ENCODE peak calls at places on chromosomes 13 and 19, in ten cellular contexts. One of them, this sample, is unnamed.

GRCh38 chr19:3283246-3283751 is 58.8 kb downstream of the CELF5 start:
- DNase-seq in DND-41: no peak
- DNase-seq in neural progenitor cell: no peak
- DNase-seq in GM23338: no peak
- DNase-seq in H9: no peak
- DNase-seq in hepatocyte: no peak
- DNase-seq in fibroblast of lung: no peak
- DNase-seq in PC-3: no peak
- DNase-seq in mammary epithelial cell: no peak
- DNase-seq in IMR-90: no peak
- DNase-seq in this sample: no peak

GRCh38 chr13:61695147-61695546 is 279.5 kb upstream of the PCDH20 start:
- DNase-seq in hepatocyte: no peak
- DNase-seq in GM23338: no peak
- DNase-seq in PC-3: peak
- DNase-seq in fibroblast of lung: peak
- DNase-seq in DND-41: no peak
- DNase-seq in neural progenitor cell: no peak
- DNase-seq in IMR-90: no peak
- DNase-seq in mammary epithelial cell: no peak
- DNase-seq in H9: no peak
- DNase-seq in this sample: no peak

GRCh38 chr13:51607165-51607564 is 22.9 kb downstream of the WDFY2 start:
- DNase-seq in GM23338: no peak
- DNase-seq in IMR-90: no peak
- DNase-seq in mammary epithelial cell: no peak
- DNase-seq in DND-41: no peak
- DNase-seq in PC-3: no peak
- DNase-seq in fibroblast of lung: no peak
- DNase-seq in hepatocyte: no peak
- DNase-seq in H9: no peak
- DNase-seq in neural progenitor cell: no peak
- DNase-seq in this sample: no peak

GRCh38 chr19:1813837-1814217 is 1.8 kb upstream of the ATP8B3 start:
- DNase-seq in fibroblast of lung: no peak
- DNase-seq in mammary epithelial cell: no peak
- DNase-seq in DND-41: no peak
- DNase-seq in H9: no peak
- DNase-seq in neural progenitor cell: no peak
- DNase-seq in PC-3: no peak
- DNase-seq in hepatocyte: no peak
- DNase-seq in IMR-90: no peak
- DNase-seq in GM23338: no peak
- DNase-seq in this sample: no peak

GRCh38 chr19:29596080-29596479 is 10.0 kb upstream of the POP4 start:
- DNase-seq in H9: no peak
- DNase-seq in neural progenitor cell: no peak
- DNase-seq in IMR-90: no peak
- DNase-seq in GM23338: no peak
- DNase-seq in DND-41: no peak
- DNase-seq in PC-3: peak
- DNase-seq in mammary epithelial cell: no peak
- DNase-seq in hepatocyte: no peak
- DNase-seq in fibroblast of lung: no peak
- DNase-seq in this sample: no peak

GRCh38 chr13:39040206-39040605 is 1.9 kb downstream of the NHLRC3 start:
- DNase-seq in DND-41: no peak
- DNase-seq in fibroblast of lung: no peak
- DNase-seq in PC-3: no peak
- DNase-seq in H9: no peak
- DNase-seq in IMR-90: no peak
- DNase-seq in mammary epithelial cell: no peak
- DNase-seq in hepatocyte: no peak
- DNase-seq in neural progenitor cell: no peak
- DNase-seq in GM23338: no peak
- DNase-seq in this sample: no peak

GRCh38 chr19:45569619-45570421 is 14.8 kb downstream of the OPA3 start:
- DNase-seq in PC-3: peak
- DNase-seq in neural progenitor cell: peak
- DNase-seq in mammary epithelial cell: no peak
- DNase-seq in H9: peak
- DNase-seq in hepatocyte: peak
- DNase-seq in GM23338: peak
- DNase-seq in fibroblast of lung: peak
- DNase-seq in DND-41: peak
- DNase-seq in IMR-90: no peak
- DNase-seq in this sample: peak

GRCh38 chr13:77909827-77910226 is 8.8 kb downstream of the EDNRB start:
- DNase-seq in PC-3: no peak
- DNase-seq in DND-41: no peak
- DNase-seq in neural progenitor cell: no peak
- DNase-seq in hepatocyte: no peak
- DNase-seq in H9: no peak
- DNase-seq in fibroblast of lung: no peak
- DNase-seq in mammary epithelial cell: no peak
- DNase-seq in IMR-90: no peak
- DNase-seq in GM23338: no peak
- DNase-seq in this sample: no peak

GRCh38 chr13:69306766-69307165 is 800.9 kb upstream of the ATXN8OS start:
- DNase-seq in PC-3: no peak
- DNase-seq in fibroblast of lung: no peak
- DNase-seq in neural progenitor cell: no peak
- DNase-seq in IMR-90: no peak
- DNase-seq in DND-41: no peak
- DNase-seq in mammary epithelial cell: no peak
- DNase-seq in hepatocyte: no peak
- DNase-seq in H9: no peak
- DNase-seq in GM23338: peak
- DNase-seq in this sample: no peak

GRCh38 chr19:2239771-2240770 is 3.4 kb downstream of the SF3A2 start:
- DNase-seq in H9: no peak
- DNase-seq in mammary epithelial cell: no peak
- DNase-seq in PC-3: no peak
- DNase-seq in neural progenitor cell: peak
- DNase-seq in hepatocyte: no peak
- DNase-seq in IMR-90: peak
- DNase-seq in GM23338: peak
- DNase-seq in fibroblast of lung: peak
- DNase-seq in DND-41: peak
- DNase-seq in this sample: no peak

GRCh38 chr19:10961073-10961762 is 388 bp downstream of the SMARCA4 start:
- DNase-seq in GM23338: peak
- DNase-seq in PC-3: peak
- DNase-seq in mammary epithelial cell: no peak
- DNase-seq in DND-41: no peak
- DNase-seq in neural progenitor cell: peak
- DNase-seq in IMR-90: no peak
- DNase-seq in H9: peak
- DNase-seq in fibroblast of lung: peak
- DNase-seq in hepatocyte: no peak
- DNase-seq in this sample: peak

GRCh38 chr19:19602136-19602712 is 16.3 kb downstream of the PBX4 start:
- DNase-seq in IMR-90: no peak
- DNase-seq in H9: no peak
- DNase-seq in hepatocyte: no peak
- DNase-seq in neural progenitor cell: no peak
- DNase-seq in fibroblast of lung: no peak
- DNase-seq in GM23338: no peak
- DNase-seq in PC-3: no peak
- DNase-seq in DND-41: no peak
- DNase-seq in mammary epithelial cell: no peak
- DNase-seq in this sample: peak

GRCh38 chr13:77980592-77980991 is 62.0 kb upstream of the EDNRB start:
- DNase-seq in GM23338: no peak
- DNase-seq in IMR-90: peak
- DNase-seq in mammary epithelial cell: peak
- DNase-seq in H9: no peak
- DNase-seq in neural progenitor cell: peak
- DNase-seq in fibroblast of lung: peak
- DNase-seq in DND-41: no peak
- DNase-seq in PC-3: peak
- DNase-seq in hepatocyte: peak
- DNase-seq in this sample: peak

DNA sequence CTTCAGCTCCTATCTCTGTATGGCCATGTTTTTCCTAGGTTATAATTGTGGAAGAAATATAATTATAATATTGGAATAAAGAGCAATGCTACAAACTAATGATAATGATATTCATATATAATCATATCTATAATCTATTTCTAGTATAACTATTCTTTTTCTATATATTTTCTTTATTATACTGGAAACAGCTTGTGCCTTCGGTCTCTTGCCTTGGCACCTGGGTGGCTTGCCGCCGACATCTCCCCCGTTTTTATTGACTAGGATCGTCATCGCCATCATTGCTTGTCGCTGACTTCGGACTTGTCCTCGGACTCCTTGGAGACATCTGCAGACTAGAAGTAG is 24.2 kb downstream of the ZNF763 start:
- DNase-seq in GM23338: no peak
- DNase-seq in fibroblast of lung: no peak
- DNase-seq in DND-41: no peak
- DNase-seq in neural progenitor cell: no peak
- DNase-seq in PC-3: no peak
- DNase-seq in hepatocyte: no peak
- DNase-seq in IMR-90: no peak
- DNase-seq in H9: no peak
- DNase-seq in mammary epithelial cell: no peak
- DNase-seq in this sample: no peak
- TF ChIP-seq CTCF in GM23338: no peak
- TF ChIP-seq CTCF in fibroblast of lung: no peak
- TF ChIP-seq CTCF in DND-41: no peak
- TF ChIP-seq CTCF in neural progenitor cell: no peak
- TF ChIP-seq CTCF in PC-3: no peak
- TF ChIP-seq CTCF in hepatocyte: no peak
- TF ChIP-seq CTCF in IMR-90: no peak
- TF ChIP-seq CTCF in H9: no peak
- TF ChIP-seq CTCF in mammary epithelial cell: no peak
- TF ChIP-seq CTCF in this sample: peak

DNA sequence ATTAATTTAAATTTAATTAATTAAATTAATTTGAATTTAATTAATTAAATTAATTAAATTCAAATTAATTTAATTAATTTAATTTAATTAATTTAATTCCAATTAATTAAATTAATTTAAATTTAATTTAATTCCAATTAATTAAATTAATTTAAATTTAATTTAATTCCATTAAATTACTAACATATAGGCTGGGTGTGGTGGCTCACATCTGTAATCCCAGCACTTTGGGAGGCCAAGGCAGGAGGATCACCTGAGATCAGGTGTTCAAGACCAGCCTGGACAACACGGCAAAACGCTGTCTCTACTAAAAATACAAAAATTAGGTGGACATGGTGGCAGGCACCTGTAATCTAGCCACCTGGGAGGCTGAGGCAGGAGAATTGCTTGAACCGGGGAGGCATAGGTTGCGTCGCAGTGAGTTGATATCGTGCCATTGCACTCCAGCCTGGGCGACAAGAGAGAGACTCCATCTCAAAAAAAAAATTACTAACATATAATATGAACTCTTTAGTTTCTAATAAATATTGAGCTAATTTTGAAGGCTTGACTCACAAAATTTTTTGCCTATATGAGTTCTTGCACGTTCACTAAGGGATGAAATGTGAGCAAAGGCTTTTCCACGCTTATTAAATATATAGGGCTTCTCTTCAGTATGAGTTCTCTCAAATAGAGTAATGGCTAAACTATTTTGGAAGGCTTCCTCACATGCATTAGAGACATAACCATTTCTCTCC is 9.0 kb upstream of the USP29 start:
- DNase-seq in hepatocyte: no peak
- DNase-seq in fibroblast of lung: no peak
- DNase-seq in H9: no peak
- DNase-seq in DND-41: no peak
- DNase-seq in PC-3: no peak
- DNase-seq in GM23338: peak
- DNase-seq in mammary epithelial cell: no peak
- DNase-seq in IMR-90: no peak
- DNase-seq in neural progenitor cell: no peak
- DNase-seq in this sample: no peak
- H3K4me2 ChIP-seq in hepatocyte: no peak
- H3K4me2 ChIP-seq in fibroblast of lung: no peak
- H3K4me2 ChIP-seq in H9: no peak
- H3K4me2 ChIP-seq in DND-41: no peak
- H3K4me2 ChIP-seq in PC-3: no peak
- H3K4me2 ChIP-seq in GM23338: no peak
- H3K4me2 ChIP-seq in mammary epithelial cell: no peak
- H3K4me2 ChIP-seq in IMR-90: no peak
- H3K4me2 ChIP-seq in neural progenitor cell: no peak
- H3K4me2 ChIP-seq in this sample: no peak

GRCh38 chr19:49118565-49119410 is at the start of gene C19orf73:
- DNase-seq in neural progenitor cell: peak
- DNase-seq in mammary epithelial cell: peak
- DNase-seq in PC-3: peak
- DNase-seq in DND-41: peak
- DNase-seq in fibroblast of lung: peak
- DNase-seq in IMR-90: peak
- DNase-seq in H9: peak
- DNase-seq in hepatocyte: peak
- DNase-seq in GM23338: peak
- DNase-seq in this sample: peak
- TF ChIP-seq CTCF in neural progenitor cell: no peak
- TF ChIP-seq CTCF in mammary epithelial cell: no peak
- TF ChIP-seq CTCF in PC-3: no peak
- TF ChIP-seq CTCF in DND-41: peak
- TF ChIP-seq CTCF in fibroblast of lung: no peak
- TF ChIP-seq CTCF in IMR-90: no peak
- TF ChIP-seq CTCF in H9: no peak
- TF ChIP-seq CTCF in hepatocyte: no peak
- TF ChIP-seq CTCF in GM23338: no peak
- TF ChIP-seq CTCF in this sample: no peak

GRCh38 chr13:34748561-34748960 is 193.5 kb upstream of the NBEA start:
- DNase-seq in hepatocyte: no peak
- DNase-seq in fibroblast of lung: peak
- DNase-seq in H9: no peak
- DNase-seq in neural progenitor cell: no peak
- DNase-seq in DND-41: no peak
- DNase-seq in mammary epithelial cell: no peak
- DNase-seq in IMR-90: no peak
- DNase-seq in PC-3: no peak
- DNase-seq in GM23338: no peak
- DNase-seq in this sample: no peak

GRCh38 chr13:34751044-34751443 is 191.0 kb upstream of the NBEA start:
- DNase-seq in mammary epithelial cell: no peak
- DNase-seq in IMR-90: no peak
- DNase-seq in DND-41: no peak
- DNase-seq in neural progenitor cell: no peak
- DNase-seq in fibroblast of lung: no peak
- DNase-seq in hepatocyte: no peak
- DNase-seq in GM23338: no peak
- DNase-seq in PC-3: no peak
- DNase-seq in H9: no peak
- DNase-seq in this sample: no peak

GRCh38 chr13:34751492-34751891 is 190.6 kb upstream of the NBEA start:
- DNase-seq in GM23338: no peak
- DNase-seq in fibroblast of lung: no peak
- DNase-seq in DND-41: no peak
- DNase-seq in neural progenitor cell: no peak
- DNase-seq in PC-3: no peak
- DNase-seq in hepatocyte: no peak
- DNase-seq in H9: no peak
- DNase-seq in mammary epithelial cell: no peak
- DNase-seq in IMR-90: no peak
- DNase-seq in this sample: no peak

GRCh38 chr13:34749046-34749445 is 193.0 kb upstream of the NBEA start:
- DNase-seq in H9: no peak
- DNase-seq in neural progenitor cell: no peak
- DNase-seq in DND-41: no peak
- DNase-seq in hepatocyte: no peak
- DNase-seq in IMR-90: no peak
- DNase-seq in fibroblast of lung: no peak
- DNase-seq in GM23338: no peak
- DNase-seq in PC-3: no peak
- DNase-seq in mammary epithelial cell: no peak
- DNase-seq in this sample: no peak

GRCh38 chr13:34750078-34750703 is 191.9 kb upstream of the NBEA start:
- DNase-seq in H9: peak
- DNase-seq in hepatocyte: peak
- DNase-seq in DND-41: no peak
- DNase-seq in IMR-90: no peak
- DNase-seq in mammary epithelial cell: peak
- DNase-seq in PC-3: no peak
- DNase-seq in GM23338: peak
- DNase-seq in neural progenitor cell: peak
- DNase-seq in fibroblast of lung: peak
- DNase-seq in this sample: no peak
- H3K4me2 ChIP-seq in H9: peak
- H3K4me2 ChIP-seq in hepatocyte: peak
- H3K4me2 ChIP-seq in DND-41: no peak
- H3K4me2 ChIP-seq in IMR-90: peak
- H3K4me2 ChIP-seq in mammary epithelial cell: peak
- H3K4me2 ChIP-seq in PC-3: no peak
- H3K4me2 ChIP-seq in GM23338: peak
- H3K4me2 ChIP-seq in neural progenitor cell: peak
- H3K4me2 ChIP-seq in fibroblast of lung: peak
- H3K4me2 ChIP-seq in this sample: no peak